ENCODE peak calls at places on chromosomes 3 and 15, in five cellular contexts. One of them, this sample, is unnamed.

GRCh38 chr15:70284438-70285214 is 186.9 kb upstream of the TLE3 start:
- DNase-seq in mucosa of descending colon: no peak
- DNase-seq in GM12865: no peak
- DNase-seq in IMR-90: no peak
- DNase-seq in AG04450: no peak
- DNase-seq in this sample: no peak

GRCh38 chr15:33425149-33425548 is 114.4 kb downstream of the RYR3 start:
- DNase-seq in mucosa of descending colon: no peak
- DNase-seq in GM12865: no peak
- DNase-seq in IMR-90: peak
- DNase-seq in AG04450: no peak
- DNase-seq in this sample: no peak

GRCh38 chr15:47513496-47513895 is 203.8 kb upstream of the SEMA6D start:
- DNase-seq in mucosa of descending colon: no peak
- DNase-seq in GM12865: no peak
- DNase-seq in IMR-90: no peak
- DNase-seq in AG04450: no peak
- DNase-seq in this sample: no peak

GRCh38 chr3:179590669-179591068 is 13.8 kb downstream of the MRPL47 start:
- DNase-seq in mucosa of descending colon: no peak
- DNase-seq in GM12865: no peak
- DNase-seq in IMR-90: no peak
- DNase-seq in AG04450: no peak
- DNase-seq in this sample: no peak

GRCh38 chr3:42653560-42654330 is at the start of gene ZBTB47:
- DNase-seq in mucosa of descending colon: peak
- DNase-seq in GM12865: no peak
- DNase-seq in IMR-90: no peak
- DNase-seq in AG04450: no peak
- DNase-seq in this sample: peak

GRCh38 chr3:61807865-61808276 is 246.5 kb downstream of the PTPRG start:
- DNase-seq in mucosa of descending colon: no peak
- DNase-seq in GM12865: no peak
- DNase-seq in IMR-90: peak
- DNase-seq in AG04450: no peak
- DNase-seq in this sample: no peak

GRCh38 chr3:106826861-106827311 is 550.4 kb upstream of the CCDC54 start:
- DNase-seq in mucosa of descending colon: no peak
- DNase-seq in GM12865: peak
- DNase-seq in IMR-90: no peak
- DNase-seq in AG04450: no peak
- DNase-seq in this sample: no peak

GRCh38 chr3:160400048-160400630 is 689 bp downstream of the SMC4 start:
- DNase-seq in mucosa of descending colon: peak
- DNase-seq in GM12865: peak
- DNase-seq in IMR-90: peak
- DNase-seq in AG04450: no peak
- DNase-seq in this sample: peak

GRCh38 chr3:184739594-184740505 is 28.0 kb upstream of the MAGEF1 start:
- DNase-seq in mucosa of descending colon: no peak
- DNase-seq in GM12865: no peak
- DNase-seq in IMR-90: no peak
- DNase-seq in AG04450: no peak
- DNase-seq in this sample: no peak

GRCh38 chr15:40439461-40440299 is 1.1 kb upstream of the BAHD1 start:
- DNase-seq in mucosa of descending colon: peak
- DNase-seq in GM12865: peak
- DNase-seq in IMR-90: peak
- DNase-seq in AG04450: no peak
- DNase-seq in this sample: peak

GRCh38 chr3:44439499-44440295 is 37.8 kb downstream of the ZNF445 start:
- DNase-seq in mucosa of descending colon: peak
- DNase-seq in GM12865: peak
- DNase-seq in IMR-90: peak
- DNase-seq in AG04450: no peak
- DNase-seq in this sample: peak

GRCh38 chr3:52245322-52246263 is at the start of gene PPM1M:
- DNase-seq in mucosa of descending colon: peak
- DNase-seq in GM12865: peak
- DNase-seq in IMR-90: peak
- DNase-seq in AG04450: no peak
- DNase-seq in this sample: peak

GRCh38 chr3:48678566-48679380 is 6.9 kb downstream of the NCKIPSD start:
- DNase-seq in mucosa of descending colon: no peak
- DNase-seq in GM12865: no peak
- DNase-seq in IMR-90: no peak
- DNase-seq in AG04450: no peak
- DNase-seq in this sample: no peak

GRCh38 chr3:148309390-148310035 is 388.2 kb upstream of the AGTR1 start:
- DNase-seq in mucosa of descending colon: no peak
- DNase-seq in GM12865: peak
- DNase-seq in IMR-90: peak
- DNase-seq in AG04450: no peak
- DNase-seq in this sample: peak

GRCh38 chr3:132034097-132034485 is 723 bp downstream of the CPNE4 start:
- DNase-seq in mucosa of descending colon: no peak
- DNase-seq in GM12865: no peak
- DNase-seq in IMR-90: no peak
- DNase-seq in AG04450: no peak
- DNase-seq in this sample: peak

GRCh38 chr15:70375006-70375409 is 277.3 kb upstream of the TLE3 start:
- DNase-seq in mucosa of descending colon: no peak
- DNase-seq in GM12865: no peak
- DNase-seq in IMR-90: no peak
- DNase-seq in AG04450: no peak
- DNase-seq in this sample: no peak

GRCh38 chr3:37855363-37855970 is 6.2 kb upstream of the CTDSPL start:
- DNase-seq in mucosa of descending colon: peak
- DNase-seq in GM12865: peak
- DNase-seq in IMR-90: peak
- DNase-seq in AG04450: no peak
- DNase-seq in this sample: peak

GRCh38 chr15:76347507-76348055 is 11.0 kb downstream of the ISL2 start:
- DNase-seq in mucosa of descending colon: no peak
- DNase-seq in GM12865: no peak
- DNase-seq in IMR-90: no peak
- DNase-seq in AG04450: no peak
- DNase-seq in this sample: no peak

GRCh38 chr15:49984436-49984835 is 134.6 kb downstream of the ATP8B4 start:
- DNase-seq in mucosa of descending colon: no peak
- DNase-seq in GM12865: no peak
- DNase-seq in IMR-90: no peak
- DNase-seq in AG04450: no peak
- DNase-seq in this sample: no peak

GRCh38 chr3:177196473-177197040 is 725 bp downstream of the TBL1XR1 start:
- DNase-seq in mucosa of descending colon: peak
- DNase-seq in GM12865: peak
- DNase-seq in IMR-90: peak
- DNase-seq in AG04450: no peak
- DNase-seq in this sample: peak

GRCh38 chr15:48466825-48467224 is 135.6 kb downstream of the DUT start:
- DNase-seq in mucosa of descending colon: no peak
- DNase-seq in GM12865: no peak
- DNase-seq in IMR-90: no peak
- DNase-seq in AG04450: no peak
- DNase-seq in this sample: no peak

DNA sequence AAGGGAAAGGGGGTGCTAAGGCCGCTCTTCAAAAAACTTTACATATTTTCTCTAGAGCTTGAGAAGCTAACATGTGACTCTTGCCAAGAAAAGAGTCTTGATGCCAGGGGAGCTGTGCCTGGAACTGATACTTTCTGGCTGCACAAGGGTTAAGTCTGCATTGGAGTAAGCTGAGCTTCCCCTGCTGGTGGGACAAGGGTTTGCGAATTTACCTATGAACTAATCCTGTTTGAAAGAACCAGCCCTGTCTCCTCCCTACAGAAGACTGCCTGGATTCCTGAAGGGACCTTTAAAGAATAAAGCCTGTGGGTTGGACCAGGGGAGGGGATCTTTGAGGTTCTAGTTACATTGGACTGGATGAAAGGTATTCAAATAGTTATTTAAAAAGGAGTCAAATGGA is 58.3 kb upstream of the EPHA3 start:
- DNase-seq in mucosa of descending colon: no peak
- DNase-seq in GM12865: peak
- DNase-seq in IMR-90: peak
- DNase-seq in AG04450: no peak
- DNase-seq in this sample: no peak
- TF ChIP-seq CTCF in mucosa of descending colon: no peak
- TF ChIP-seq CTCF in GM12865: no peak
- TF ChIP-seq CTCF in IMR-90: peak
- TF ChIP-seq CTCF in AG04450: peak
- TF ChIP-seq CTCF in this sample: no peak

GRCh38 chr15:98804057-98804380 is 155.7 kb downstream of the IGF1R start:
- DNase-seq in mucosa of descending colon: no peak
- DNase-seq in GM12865: no peak
- DNase-seq in IMR-90: peak
- DNase-seq in AG04450: no peak
- DNase-seq in this sample: no peak
- TF ChIP-seq CTCF in mucosa of descending colon: no peak
- TF ChIP-seq CTCF in GM12865: no peak
- TF ChIP-seq CTCF in IMR-90: peak
- TF ChIP-seq CTCF in AG04450: peak
- TF ChIP-seq CTCF in this sample: no peak

GRCh38 chr3:170869645-170870593 is at the start of gene RPL22L1:
- DNase-seq in mucosa of descending colon: peak
- DNase-seq in GM12865: peak
- DNase-seq in IMR-90: peak
- DNase-seq in AG04450: peak
- DNase-seq in this sample: peak
- TF ChIP-seq CTCF in mucosa of descending colon: no peak
- TF ChIP-seq CTCF in GM12865: no peak
- TF ChIP-seq CTCF in IMR-90: peak
- TF ChIP-seq CTCF in AG04450: peak
- TF ChIP-seq CTCF in this sample: peak

GRCh38 chr15:57655809-57656208 is 50.7 kb upstream of the POLR2M start:
- DNase-seq in mucosa of descending colon: no peak
- DNase-seq in GM12865: peak
- DNase-seq in IMR-90: no peak
- DNase-seq in AG04450: no peak
- DNase-seq in this sample: no peak
- TF ChIP-seq CTCF in mucosa of descending colon: no peak
- TF ChIP-seq CTCF in GM12865: no peak
- TF ChIP-seq CTCF in IMR-90: no peak
- TF ChIP-seq CTCF in AG04450: no peak
- TF ChIP-seq CTCF in this sample: no peak

GRCh38 chr3:24359645-24360462 is 134.8 kb downstream of the THRB start:
- DNase-seq in mucosa of descending colon: no peak
- DNase-seq in GM12865: no peak
- DNase-seq in IMR-90: no peak
- DNase-seq in AG04450: no peak
- DNase-seq in this sample: no peak
- TF ChIP-seq CTCF in mucosa of descending colon: no peak
- TF ChIP-seq CTCF in GM12865: no peak
- TF ChIP-seq CTCF in IMR-90: no peak
- TF ChIP-seq CTCF in AG04450: no peak
- TF ChIP-seq CTCF in this sample: no peak

GRCh38 chr15:90716976-90717821 is at the start of gene BLM:
- DNase-seq in mucosa of descending colon: peak
- DNase-seq in GM12865: peak
- DNase-seq in IMR-90: peak
- DNase-seq in AG04450: peak
- DNase-seq in this sample: peak
- TF ChIP-seq CTCF in mucosa of descending colon: peak
- TF ChIP-seq CTCF in GM12865: no peak
- TF ChIP-seq CTCF in IMR-90: peak
- TF ChIP-seq CTCF in AG04450: peak
- TF ChIP-seq CTCF in this sample: no peak